ENCODE peak calls at places on chromosomes 2 and 18, in eight cellular contexts. R, K, C, N, W, I, D and J are unnamed samples.
A peak's percentile ranks its signal among the peaks of the same experiment; 100 is the strongest.

GRCh38 chr2:201813996-201814845 is 7.9 kb downstream of the CDK15 start:
- DNase-seq in R (no peak), K (no peak), C (peak; percentile 61), N (no peak), W (no peak), I (no peak), D (no peak), J (no peak)

GRCh38 chr2:190637903-190638618 is 10.8 kb upstream of the NAB1 start:
- DNase-seq in R (no peak), K (peak; percentile 41), C (no peak), N (no peak), W (no peak), I (peak; percentile 62), D (no peak), J (no peak)

GRCh38 chr2:39093208-39093898 is 27.5 kb downstream of the SOS1 start:
- DNase-seq in R (no peak), K (no peak), C (no peak), N (no peak), W (no peak), I (no peak), D (no peak), J (no peak)

GRCh38 chr18:77129150-77129551 is 3.4 kb downstream of the MBP start:
- DNase-seq in R (peak; percentile 42), K (no peak), C (peak; percentile 66), N (no peak), W (no peak), I (no peak), D (no peak), J (peak; percentile 52)

GRCh38 chr2:32074161-32074506 is 10.8 kb downstream of the SPAST start:
- DNase-seq in R (no peak), K (no peak), C (no peak), N (no peak), W (no peak), I (no peak), D (no peak), J (no peak)

GRCh38 chr2:66446178-66446860 is 11.4 kb downstream of the MEIS1 start:
- DNase-seq in R (no peak), K (peak; percentile 76), C (peak; percentile 79), N (peak; percentile 72), W (no peak), I (peak; percentile 41), D (peak; percentile 71), J (no peak)

GRCh38 chr2:133836220-133836619 is 268.0 kb upstream of the NCKAP5 start:
- DNase-seq in R (no peak), K (no peak), C (no peak), N (no peak), W (no peak), I (no peak), D (no peak), J (no peak)

GRCh38 chr2:188628989-188629889 is 337.6 kb downstream of the GULP1 start:
- DNase-seq in R (no peak), K (no peak), C (peak; percentile 21), N (no peak), W (no peak), I (no peak), D (no peak), J (no peak)

GRCh38 chr18:69774831-69775230 is 172.8 kb downstream of the CD226 start:
- DNase-seq in R (no peak), K (no peak), C (no peak), N (no peak), W (no peak), I (no peak), D (no peak), J (no peak)

GRCh38 chr2:234111523-234111922 is 61.0 kb downstream of the SPP2 start:
- DNase-seq in R (no peak), K (peak; percentile 46), C (no peak), N (no peak), W (no peak), I (no peak), D (no peak), J (no peak)

GRCh38 chr2:54570925-54571694 is 115.0 kb downstream of the SPTBN1 start:
- DNase-seq in R (peak; percentile 69), K (peak; percentile 75), C (peak; percentile 88), N (peak; percentile 61), W (peak; percentile 45), I (peak; percentile 61), D (no peak), J (peak; percentile 77)

GRCh38 chr2:128320609-128321420 is 2.1 kb upstream of the HS6ST1 start:
- DNase-seq in R (peak; percentile 45), K (no peak), C (no peak), N (no peak), W (no peak), I (no peak), D (peak; percentile 14), J (no peak)

GRCh38 chr2:134252092-134252775 is 1.6 kb upstream of the MGAT5 start:
- DNase-seq in R (no peak), K (no peak), C (no peak), N (no peak), W (no peak), I (no peak), D (no peak), J (no peak)

GRCh38 chr2:42067521-42067920 is 19.7 kb downstream of the PKDCC start:
- DNase-seq in R (no peak), K (no peak), C (no peak), N (no peak), W (no peak), I (no peak), D (no peak), J (no peak)

GRCh38 chr2:173279528-173279868 is 75.2 kb upstream of the CDCA7 start:
- DNase-seq in R (no peak), K (no peak), C (no peak), N (peak; percentile 4), W (no peak), I (no peak), D (no peak), J (no peak)

GRCh38 chr18:74139888-74140287 is 7.7 kb downstream of the FBXO15 start:
- DNase-seq in R (no peak), K (no peak), C (peak; percentile 34), N (no peak), W (no peak), I (no peak), D (no peak), J (no peak)

GRCh38 chr2:47029737-47030524 is 114.3 kb upstream of the MCFD2 start:
- DNase-seq in R (no peak), K (peak; percentile 51), C (no peak), N (no peak), W (peak; percentile 54), I (no peak), D (no peak), J (no peak)

GRCh38 chr2:47026738-47027531 is 111.3 kb upstream of the MCFD2 start:
- DNase-seq in R (no peak), K (no peak), C (no peak), N (no peak), W (peak; percentile 50), I (no peak), D (no peak), J (peak; percentile 34)

GRCh38 chr2:47028171-47028570 is 112.6 kb upstream of the MCFD2 start:
- DNase-seq in R (no peak), K (no peak), C (no peak), N (no peak), W (no peak), I (peak; percentile 60), D (no peak), J (no peak)

GRCh38 chr2:47025969-47026610 is 110.5 kb upstream of the MCFD2 start:
- DNase-seq in R (no peak), K (no peak), C (no peak), N (no peak), W (no peak), I (no peak), D (no peak), J (no peak)

DNA sequence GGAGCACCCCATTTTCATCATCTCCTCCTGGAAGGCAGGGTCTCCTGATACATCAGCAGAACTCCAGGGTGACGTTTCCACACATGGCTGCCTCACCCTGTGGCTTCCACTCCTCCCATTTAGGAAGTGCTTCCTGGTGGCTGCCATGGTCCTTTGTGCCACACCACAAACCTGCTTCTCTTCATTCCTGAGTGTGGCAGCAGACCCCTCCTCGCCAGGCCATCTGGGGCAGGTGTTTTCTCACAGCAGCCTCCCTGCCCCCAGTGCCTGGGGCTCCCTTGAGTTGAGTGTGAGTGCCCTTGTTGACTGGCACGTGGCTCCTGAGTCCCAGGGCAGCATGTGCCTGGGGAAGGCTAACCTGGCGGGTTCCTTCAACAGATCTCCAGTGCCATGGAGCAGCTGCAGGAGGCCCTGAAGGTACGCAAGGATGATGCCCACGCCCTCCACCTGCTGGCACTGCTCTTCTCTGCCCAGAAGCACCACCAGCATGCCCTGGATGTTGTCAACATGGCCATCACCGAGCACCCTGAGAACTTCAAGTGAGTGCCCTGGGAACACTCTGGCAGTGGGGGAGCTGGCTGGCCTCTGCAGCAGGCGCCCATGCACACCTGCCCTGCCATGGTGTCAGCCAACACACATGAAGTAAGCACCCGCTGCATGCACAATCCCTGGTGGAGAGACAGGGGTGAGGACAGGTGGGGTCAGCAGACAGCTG is 113.4 kb upstream of the MCFD2 start:
- DNase-seq in R (no peak), K (no peak), C (no peak), N (no peak), W (no peak), I (no peak), D (no peak), J (no peak)
- H3K36me3 ChIP-seq in R (peaks cover 47% of the 10 kb centered on the region), K (no peaks in the 10 kb centered on the region), C (peaks cover 34% of the 10 kb centered on the region), N (no peaks in the 10 kb centered on the region), W (peaks cover 17% of the 10 kb centered on the region), I (no peaks in the 10 kb centered on the region), D (peaks cover 4% of the 10 kb centered on the region), J (no peaks in the 10 kb centered on the region)

GRCh38 chr2:64609229-64609994 is 44.3 kb downstream of the SERTAD2 start:
- DNase-seq in R (peak; percentile 83), K (peak; percentile 54), C (peak; percentile 40), N (peak; percentile 62), W (no peak), I (peak; percentile 44), D (peak; percentile 73), J (peak; percentile 68)
- TF ChIP-seq CTCF in R (peak; percentile 23), K (no peak), C (peak; percentile 2), N (no peak), W (no peak), I (peak; percentile 59), D (peak; percentile 46), J (peak; percentile 65)

DNA sequence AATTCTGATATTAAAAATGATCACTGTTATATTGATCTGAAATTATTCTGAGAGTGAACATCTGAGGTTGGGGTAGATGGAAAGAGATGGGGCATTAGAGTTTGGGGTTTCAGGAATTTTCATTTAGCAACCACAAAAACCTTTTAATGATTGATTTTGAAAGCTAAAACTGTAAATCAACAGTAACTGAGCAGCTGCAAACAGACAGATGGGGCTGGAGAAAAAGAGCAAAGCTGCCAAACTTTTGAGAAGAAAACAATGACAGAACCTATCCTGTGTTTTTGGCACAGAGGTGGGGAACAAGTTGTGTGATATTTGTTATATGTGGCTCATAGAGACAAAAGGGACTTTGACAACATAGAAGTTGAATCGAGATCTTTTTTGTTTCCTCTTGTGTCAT is 415.7 kb upstream of the DSEL start:
- DNase-seq in R (no peak), K (no peak), C (no peak), N (no peak), W (no peak), I (no peak), D (no peak), J (no peak)
- H3K9me3 ChIP-seq in R (no peaks in the 10 kb centered on the region), K (no peaks in the 10 kb centered on the region), C (no peaks in the 10 kb centered on the region), N (no peaks in the 10 kb centered on the region), W (no peaks in the 10 kb centered on the region), I (no peaks in the 10 kb centered on the region), D (no peaks in the 10 kb centered on the region), J (no peaks in the 10 kb centered on the region)

DNA sequence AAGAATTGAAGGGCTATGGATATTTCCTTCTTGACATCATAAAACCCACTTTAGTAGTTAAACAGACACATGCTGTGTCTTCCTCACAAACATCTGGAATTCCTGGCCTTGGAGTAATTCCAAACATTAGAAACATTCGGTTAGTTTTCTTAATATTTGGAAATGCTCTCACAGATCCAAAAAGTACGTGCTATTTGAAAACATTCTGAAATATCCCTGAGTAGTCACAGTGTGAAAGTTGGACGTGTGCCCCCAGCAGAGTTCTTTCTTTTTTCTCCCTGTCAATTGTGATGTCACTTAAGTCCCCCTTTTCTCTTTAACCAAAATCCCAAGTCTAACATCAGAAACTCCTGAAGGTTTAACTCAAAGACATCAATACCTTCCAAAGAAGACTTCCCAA is 91.3 kb downstream of the ANTXR1 start:
- DNase-seq in R (no peak), K (no peak), C (no peak), N (no peak), W (no peak), I (no peak), D (no peak), J (no peak)
- H3K36me3 ChIP-seq in R (no peaks in the 10 kb centered on the region), K (no peaks in the 10 kb centered on the region), C (no peaks in the 10 kb centered on the region), N (peaks cover 7% of the 10 kb centered on the region), W (peaks cover 9% of the 10 kb centered on the region), I (no peaks in the 10 kb centered on the region), D (no peaks in the 10 kb centered on the region), J (no peaks in the 10 kb centered on the region)